ENCODE peak calls at places on chromosome 22, in eight cellular contexts. Z is cardiac muscle cell, O is brain microvascular endothelial cell, G is GM20000, N is kidney, Y is lung, K is cardiac fibroblast, L is dorsolateral prefrontal cortex. R is an unnamed sample.

GRCh38 chr22:41636467-41636866 is 15.4 kb downstream of the XRCC6 start:
- DNase-seq in L (no peak), Y (no peak), G (no peak), Z (peak; percentile 7), K (peak; percentile 27), O (peak; percentile 33), N (no peak), R (no peak)

GRCh38 chr22:33350391-33350955 is 292.3 kb upstream of the SYN3 start:
- DNase-seq in O (no peak), N (no peak), Y (no peak), Z (no peak), K (no peak), L (no peak), G (no peak), R (no peak)

GRCh38 chr22:42385691-42386090 is 46.5 kb downstream of the NFAM1 start:
- DNase-seq in G (no peak), L (peak; percentile 55), N (no peak), K (no peak), O (no peak), Z (no peak), Y (no peak), R (no peak)

GRCh38 chr22:41541484-41541883 is 2.8 kb downstream of the POLR3H start:
- DNase-seq in Y (no peak), G (no peak), L (no peak), K (no peak), N (no peak), O (no peak), Z (no peak), R (no peak)

GRCh38 chr22:27193636-27194035 is 536.2 kb downstream of the MIAT start:
- DNase-seq in Z (no peak), K (no peak), Y (no peak), N (no peak), G (no peak), O (no peak), L (no peak), R (no peak)

GRCh38 chr22:29310863-29311339 is 4.5 kb downstream of the GAS2L1 start:
- DNase-seq in L (peak; percentile 98), N (peak; percentile 98), O (peak; percentile 98), Z (peak; percentile 98), Y (peak; percentile 94), K (peak; percentile 99), G (peak; percentile 91), R (peak; percentile 96)

GRCh38 chr22:26599505-26599904 is 9.6 kb upstream of the TPST2 start:
- DNase-seq in L (no peak), Z (no peak), Y (no peak), K (no peak), O (no peak), N (no peak), G (no peak), R (no peak)

GRCh38 chr22:25551396-25551795 is 13.1 kb upstream of the GRK3 start:
- DNase-seq in Y (no peak), G (no peak), N (no peak), K (no peak), O (no peak), L (no peak), Z (peak; percentile 46), R (no peak)

GRCh38 chr22:23781533-23781932 is 5.2 kb upstream of the SMARCB1 start:
- DNase-seq in N (no peak), Z (no peak), G (no peak), O (peak; percentile 32), Y (no peak), L (no peak), K (peak; percentile 49), R (peak; percentile 41)

GRCh38 chr22:46047226-46047625 is 70.3 kb upstream of the WNT7B start:
- DNase-seq in N (no peak), Y (no peak), G (no peak), Z (no peak), L (no peak), K (no peak), O (no peak), R (no peak)

GRCh38 chr22:48918585-48919186 is 909.0 kb downstream of the BRD1 start:
- DNase-seq in K (no peak), G (no peak), Z (no peak), L (no peak), O (no peak), N (no peak), Y (no peak), R (no peak)

GRCh38 chr22:44930016-44930710 is 79.6 kb downstream of the PHF21B start:
- DNase-seq in O (no peak), K (no peak), L (no peak), Z (no peak), G (no peak), Y (no peak), N (peak; percentile 54), R (no peak)

GRCh38 chr22:35160268-35160667 is 94.3 kb downstream of the ISX start:
- DNase-seq in G (no peak), K (no peak), O (no peak), L (no peak), Y (no peak), N (no peak), Z (no peak), R (no peak)

GRCh38 chr22:41301085-41302015 is at the start of gene ZC3H7B:
- DNase-seq in N (peak; percentile 92), O (peak; percentile 67), Y (peak; percentile 79), K (peak; percentile 85), G (peak; percentile 98), L (peak; percentile 83), Z (peak; percentile 82), R (peak; percentile 54)

GRCh38 chr22:39536711-39537110 is 4.2 kb upstream of the RPS19BP1 start:
- DNase-seq in Y (no peak), N (no peak), G (no peak), O (no peak), L (no peak), K (no peak), Z (no peak), R (no peak)

GRCh38 chr22:39535302-39535805 is 2.8 kb upstream of the RPS19BP1 start:
- DNase-seq in K (no peak), Z (no peak), G (no peak), L (no peak), N (peak; percentile 79), Y (no peak), O (no peak), R (no peak)

GRCh38 chr22:39535831-39536449 is 3.4 kb upstream of the RPS19BP1 start:
- DNase-seq in Y (no peak), N (no peak), O (no peak), K (no peak), G (no peak), L (no peak), Z (no peak), R (no peak)

GRCh38 chr22:39534591-39535301 is 2.2 kb upstream of the RPS19BP1 start:
- DNase-seq in G (peak; percentile 77), Y (peak; percentile 83), N (peak; percentile 92), L (peak; percentile 90), K (peak; percentile 75), O (peak; percentile 54), Z (peak; percentile 81), R (no peak)

DNA sequence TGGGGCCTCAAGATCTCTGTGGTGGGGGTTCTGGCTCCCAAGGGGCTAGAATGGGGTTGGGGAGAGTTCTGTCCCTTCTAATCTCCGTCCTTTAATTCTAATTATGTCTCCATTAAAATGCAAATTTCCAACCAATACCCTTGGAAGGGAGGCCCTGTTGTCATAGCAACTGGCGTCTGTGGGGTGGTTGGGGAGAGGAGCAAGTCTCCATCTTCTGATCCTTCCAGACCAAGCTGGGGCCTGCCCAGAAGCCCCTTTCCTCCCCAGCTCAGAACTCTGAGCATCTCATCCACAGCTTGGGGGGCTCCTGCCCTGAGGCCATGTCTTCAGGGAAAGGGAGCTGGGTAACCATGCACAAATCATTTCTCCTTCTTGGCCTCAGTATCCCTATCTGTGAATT is 5.4 kb upstream of the RPS19BP1 start:
- DNase-seq in N (no peak), K (no peak), L (no peak), Y (no peak), G (no peak), O (no peak), Z (no peak), R (no peak)
- TF ChIP-seq CTCF in N (no peak), K (no peak), L (no peak), Y (no peak), G (no peak), O (no peak), Z (no peak), R (no peak)

DNA sequence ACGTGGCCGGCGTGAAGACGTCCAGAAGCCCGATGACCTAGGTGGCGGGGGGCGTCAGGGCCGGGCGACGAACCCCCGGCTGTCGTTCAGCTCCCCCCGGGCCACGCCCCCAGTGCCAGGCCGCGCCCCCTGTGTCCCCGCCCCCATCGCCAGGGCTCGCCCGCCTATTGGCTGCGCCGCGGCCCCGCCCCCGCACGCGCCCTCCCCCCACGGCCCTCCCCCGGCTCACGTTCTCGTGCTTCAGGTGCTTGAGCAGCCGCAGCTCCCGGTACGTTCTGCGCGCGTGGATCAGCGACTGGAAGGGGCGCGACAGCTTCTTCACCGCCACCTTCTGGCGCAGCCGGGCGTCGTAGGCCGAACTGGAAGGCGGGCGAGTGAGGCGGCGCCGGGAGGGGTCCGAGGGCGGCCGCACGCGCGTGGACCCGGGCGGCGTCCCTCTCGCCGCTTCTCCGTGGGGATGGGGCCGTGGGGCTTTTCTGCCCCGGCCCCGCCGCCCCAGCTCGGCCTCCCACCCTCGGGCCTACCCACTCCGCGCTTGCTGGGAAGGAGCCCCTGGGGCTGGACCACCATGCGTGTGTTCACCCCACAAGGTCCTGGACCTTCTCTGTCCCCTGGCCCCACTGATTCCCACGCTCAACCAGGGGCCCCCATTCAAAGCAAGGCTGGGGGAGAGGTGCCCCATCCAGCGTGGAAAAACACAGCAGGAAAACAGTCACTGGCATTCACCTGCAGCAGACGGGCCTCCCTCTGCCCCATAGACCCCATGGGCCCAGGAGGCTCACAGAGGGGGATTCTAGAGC is 2.4 kb downstream of the MAPK11 start:
- DNase-seq in L (peak; percentile 62), N (no peak), O (no peak), K (peak; percentile 69), Z (peak; percentile 70), Y (peak; percentile 63), G (peak; percentile 91), R (no peak)
- TF ChIP-seq CTCF in L (no peak), N (peak; percentile 36), O (peak; percentile 52), K (peak; percentile 26), Z (peak; percentile 25), Y (peak; percentile 7), G (peak; percentile 28), R (peak; percentile 10)

DNA sequence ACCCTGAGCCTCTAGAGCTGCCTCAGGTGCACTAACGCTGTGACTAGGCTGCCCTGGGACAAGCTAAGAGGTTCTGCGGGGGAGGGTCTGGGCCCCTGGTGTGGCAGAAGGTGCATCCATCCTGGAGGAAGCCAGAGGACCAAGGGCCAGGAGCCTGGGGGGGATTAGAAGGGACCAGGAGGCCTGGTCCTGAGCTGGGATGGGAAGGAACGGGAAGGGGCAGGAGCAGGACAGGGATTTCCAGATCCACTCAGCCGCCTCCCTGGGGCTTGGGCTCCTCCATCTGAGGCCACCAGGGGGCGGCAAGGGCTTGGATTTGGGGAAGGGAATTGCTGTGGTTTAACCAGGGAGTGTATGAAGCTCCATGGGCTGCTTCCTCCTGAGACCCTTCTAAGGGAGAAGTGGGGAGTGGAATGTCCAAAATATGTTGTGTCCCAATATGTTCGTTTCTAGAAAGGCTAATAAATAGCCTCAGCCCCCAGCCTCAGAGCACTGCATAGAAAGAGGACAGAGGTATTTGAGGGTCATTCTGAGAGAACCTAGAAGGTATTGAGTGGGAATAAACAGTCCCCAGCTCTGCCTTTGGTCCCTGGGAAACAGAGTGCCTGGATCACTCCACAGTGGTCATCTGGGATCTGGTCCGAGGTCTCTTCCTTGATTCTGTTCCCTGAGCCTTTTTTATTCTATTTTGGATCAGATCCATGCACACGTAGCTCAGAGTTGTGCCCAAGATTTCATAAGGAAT is 17.4 kb upstream of the PRAME start:
- DNase-seq in L (peak; percentile 38), G (peak; percentile 61), O (peak; percentile 45), Y (no peak), Z (peak; percentile 68), K (peak; percentile 63), N (no peak), R (no peak)
- TF ChIP-seq CTCF in L (peak; percentile 48), G (peak; percentile 86), O (peak; percentile 93), Y (peak; percentile 13), Z (peak; percentile 92), K (peak; percentile 96), N (peak; percentile 61), R (peak; percentile 80)

GRCh38 chr22:38305481-38306448 is 11.5 kb downstream of the CSNK1E start:
- DNase-seq in Z (peak; percentile 68), N (no peak), L (no peak), G (peak; percentile 82), K (peak; percentile 78), O (no peak), Y (no peak), R (no peak)
- TF ChIP-seq CTCF in Z (no peak), N (no peak), L (no peak), G (peak; percentile 9), K (peak; percentile 21), O (no peak), Y (no peak), R (no peak)